ENCODE peak calls at places on chromosome 14, in eight cellular contexts. I is sigmoid colon; M is GM23338; R is endodermal cell; F is tibial artery; A is hepatocyte; D is CD8-positive, alpha-beta memory T cell; W is gastrocnemius medialis. E is an unnamed sample.

GRCh38 chr14:61203059-61203753 is 77.9 kb downstream of the TMEM30B start:
- DNase-seq in I (no peak), M (peak; percentile 65), R (no peak), F (no peak), A (no peak), D (no peak), W (peak; percentile 27), E (no peak)

GRCh38 chr14:61585598-61586538 is 109.4 kb upstream of the HIF1A start:
- DNase-seq in I (peak; percentile 85), M (no peak), R (peak; percentile 30), F (peak; percentile 93), A (peak; percentile 72), D (no peak), W (no peak), E (no peak)

GRCh38 chr14:27392153-27392552 is 794.3 kb upstream of the NOVA1 start:
- DNase-seq in I (no peak), M (no peak), R (no peak), F (no peak), A (no peak), D (no peak), W (no peak), E (no peak)

GRCh38 chr14:99480856-99481744 is at the start of the genes CCNK and SETD3:
- DNase-seq in I (peak; percentile 100), M (peak; percentile 99), R (peak; percentile 100), F (peak; percentile 100), A (peak; percentile 100), D (peak; percentile 100), W (peak; percentile 100), E (peak; percentile 99)

GRCh38 chr14:63993992-63994391 is 141.2 kb downstream of the SYNE2 start:
- DNase-seq in I (no peak), M (peak; percentile 32), R (no peak), F (no peak), A (no peak), D (peak; percentile 4), W (no peak), E (no peak)

GRCh38 chr14:55446127-55446736 is 5.8 kb upstream of the TBPL2 start:
- DNase-seq in I (peak; percentile 63), M (peak; percentile 97), R (peak; percentile 90), F (no peak), A (peak; percentile 87), D (peak; percentile 34), W (peak; percentile 14), E (peak; percentile 91)

GRCh38 chr14:96978525-96979272 is 181.5 kb downstream of the VRK1 start:
- DNase-seq in I (no peak), M (no peak), R (no peak), F (no peak), A (no peak), D (no peak), W (no peak), E (no peak)

GRCh38 chr14:36238666-36239363 is 62.3 kb upstream of the PTCSC3 start:
- DNase-seq in I (no peak), M (no peak), R (no peak), F (no peak), A (no peak), D (no peak), W (no peak), E (no peak)

GRCh38 chr14:68399971-68400370 is 392.9 kb downstream of the ZFP36L1 start:
- DNase-seq in I (no peak), M (no peak), R (no peak), F (no peak), A (no peak), D (no peak), W (no peak), E (no peak)

GRCh38 chr14:67526676-67527459 is 6.2 kb upstream of the PLEKHH1 start:
- DNase-seq in I (no peak), M (peak; percentile 89), R (peak; percentile 86), F (no peak), A (peak; percentile 68), D (peak; percentile 34), W (no peak), E (peak; percentile 68)

GRCh38 chr14:100114109-100114765 is 45.2 kb downstream of the DEGS2 start:
- DNase-seq in I (no peak), M (no peak), R (no peak), F (no peak), A (no peak), D (no peak), W (no peak), E (no peak)

GRCh38 chr14:74038015-74038859 is 19.1 kb downstream of the BBOF1 start:
- DNase-seq in I (no peak), M (peak; percentile 73), R (no peak), F (no peak), A (peak; percentile 50), D (peak; percentile 40), W (no peak), E (peak; percentile 52)

GRCh38 chr14:61510736-61511557 is 184.4 kb upstream of the HIF1A start:
- DNase-seq in I (no peak), M (no peak), R (no peak), F (no peak), A (no peak), D (no peak), W (no peak), E (no peak)

GRCh38 chr14:81366259-81366658 is 33.9 kb downstream of the STON2 start:
- DNase-seq in I (no peak), M (no peak), R (peak; percentile 60), F (no peak), A (peak; percentile 32), D (no peak), W (no peak), E (peak; percentile 21)

GRCh38 chr14:22563987-22564386 is 25.0 kb downstream of the DAD1 start:
- DNase-seq in I (no peak), M (no peak), R (no peak), F (no peak), A (no peak), D (no peak), W (no peak), E (no peak)

GRCh38 chr14:66379116-66379515 is 107.1 kb upstream of the CCDC196 start:
- DNase-seq in I (no peak), M (no peak), R (no peak), F (no peak), A (no peak), D (no peak), W (no peak), E (peak; percentile 19)

GRCh38 chr14:69629225-69630127 is 18.1 kb downstream of the SUSD6 start:
- DNase-seq in I (no peak), M (no peak), R (no peak), F (no peak), A (no peak), D (no peak), W (no peak), E (peak; percentile 35)
- H3K4me1 ChIP-seq in I (peaks cover 80% of the 10 kb centered on the region), M (peaks cover 36% of the 10 kb centered on the region), R (peaks cover 21% of the 10 kb centered on the region), F (no peaks in the 10 kb centered on the region), A (peaks cover 43% of the 10 kb centered on the region), D (peaks cover 83% of the 10 kb centered on the region), W (peaks cover 80% of the 10 kb centered on the region), E (peaks cover 58% of the 10 kb centered on the region)

GRCh38 chr14:103127356-103127755 is 4.1 kb downstream of the TNFAIP2 start:
- DNase-seq in I (no peak), M (no peak), R (no peak), F (no peak), A (no peak), D (no peak), W (no peak), E (no peak)
- H3K4me1 ChIP-seq in I (peaks cover 90% of the 10 kb centered on the region), M (peaks cover 3% of the 10 kb centered on the region), R (no peaks in the 10 kb centered on the region), F (no peaks in the 10 kb centered on the region), A (peaks cover 30% of the 10 kb centered on the region), D (peaks cover 6% of the 10 kb centered on the region), W (peaks cover 49% of the 10 kb centered on the region), E (peaks cover 12% of the 10 kb centered on the region)

DNA sequence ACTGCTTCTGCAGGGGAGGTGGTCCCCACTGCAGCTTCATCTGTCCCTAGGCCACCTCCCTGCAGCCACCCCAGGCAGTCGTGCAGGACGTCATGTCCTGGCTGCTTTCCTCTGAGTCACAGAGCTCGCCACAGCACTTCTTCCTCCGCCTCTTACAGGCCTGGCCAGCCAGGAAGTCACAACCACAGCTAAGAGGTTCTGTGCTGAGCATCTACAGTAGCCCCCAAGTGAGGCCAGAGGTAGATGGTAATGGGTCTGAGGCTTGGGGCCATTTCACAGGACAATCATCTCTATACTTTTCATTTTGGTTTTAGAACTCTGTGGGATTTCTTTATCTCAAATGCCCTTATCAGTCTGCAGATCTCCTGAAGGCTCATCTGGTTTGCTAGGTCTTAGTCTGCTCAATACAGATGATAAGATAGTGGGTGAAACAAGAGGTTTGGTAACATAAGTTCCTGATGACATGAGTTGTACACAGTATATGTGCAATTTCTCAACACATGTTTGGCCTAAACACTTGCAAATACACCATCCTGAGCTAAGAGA is 106.4 kb downstream of the ARF6 start:
- DNase-seq in I (peak; percentile 89), M (no peak), R (peak; percentile 79), F (peak; percentile 95), A (peak; percentile 81), D (peak; percentile 43), W (peak; percentile 89), E (no peak)
- H3K4me1 ChIP-seq in I (peaks cover 52% of the 10 kb centered on the region), M (peaks cover 28% of the 10 kb centered on the region), R (peaks cover 21% of the 10 kb centered on the region), F (no peaks in the 10 kb centered on the region), A (peaks cover 46% of the 10 kb centered on the region), D (peaks cover 61% of the 10 kb centered on the region), W (peaks cover 57% of the 10 kb centered on the region), E (peaks cover 10% of the 10 kb centered on the region)

GRCh38 chr14:77495354-77495753 is 3.3 kb downstream of the ISM2 start:
- DNase-seq in I (peak; percentile 27), M (no peak), R (no peak), F (no peak), A (no peak), D (no peak), W (no peak), E (no peak)

GRCh38 chr14:77503138-77503537 is 4.5 kb upstream of the ISM2 start:
- DNase-seq in I (no peak), M (no peak), R (no peak), F (no peak), A (no peak), D (no peak), W (no peak), E (no peak)

GRCh38 chr14:77502109-77502782 is 3.6 kb upstream of the ISM2 start:
- DNase-seq in I (no peak), M (no peak), R (no peak), F (no peak), A (no peak), D (no peak), W (no peak), E (no peak)

GRCh38 chr14:77498984-77499527 is 440 bp upstream of the ISM2 start:
- DNase-seq in I (peak; percentile 35), M (peak; percentile 62), R (peak; percentile 83), F (no peak), A (no peak), D (no peak), W (no peak), E (peak; percentile 76)

DNA sequence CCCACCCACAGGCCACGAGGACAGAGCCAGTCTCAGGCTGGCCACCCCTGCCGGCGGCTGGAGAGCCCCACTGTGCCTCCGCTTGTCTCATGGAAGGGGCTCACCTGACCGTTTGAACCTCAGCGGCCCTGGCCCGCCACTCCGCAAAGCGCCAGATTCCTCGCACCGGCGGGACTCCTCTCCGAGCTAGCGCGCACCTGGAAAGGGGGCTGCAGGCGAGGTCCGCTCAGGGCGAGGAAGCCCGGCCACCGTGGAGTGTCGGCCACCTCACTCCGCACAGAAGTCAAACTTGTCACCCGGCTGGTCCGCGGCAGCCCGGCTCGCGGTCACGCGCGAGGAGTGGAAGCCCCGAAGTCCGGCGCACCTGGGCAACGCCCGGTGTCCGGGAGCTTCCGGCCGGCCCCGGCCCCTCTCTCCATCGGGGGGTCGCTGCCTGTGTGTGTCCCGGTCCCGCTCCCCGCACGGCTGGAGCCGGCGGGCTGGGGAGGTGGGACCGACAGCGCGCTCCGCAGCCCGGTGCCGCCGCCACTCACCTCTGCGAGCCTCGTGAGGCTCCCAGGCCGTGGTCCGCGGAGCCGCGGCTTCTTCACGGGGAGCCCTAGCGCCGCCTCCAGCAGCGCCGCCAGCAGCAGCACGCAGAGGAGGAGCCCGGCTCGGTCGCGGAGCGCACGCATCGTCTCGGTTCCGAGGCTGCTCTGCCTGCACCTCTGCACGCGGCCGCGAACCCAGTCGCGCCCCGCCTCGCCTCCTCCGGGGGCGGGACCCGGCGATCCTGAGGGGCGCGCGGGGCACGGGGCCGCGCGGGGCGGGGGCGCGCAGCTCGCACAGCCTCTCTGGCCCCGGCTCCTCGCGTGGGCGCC is at the start of gene ISM2:
- DNase-seq in I (peak; percentile 61), M (peak; percentile 78), R (peak; percentile 84), F (no peak), A (peak; percentile 69), D (peak; percentile 25), W (no peak), E (peak; percentile 80)
- H3K4me1 ChIP-seq in I (peaks cover 16% of the 10 kb centered on the region), M (peaks cover 5% of the 10 kb centered on the region), R (no peaks in the 10 kb centered on the region), F (no peaks in the 10 kb centered on the region), A (no peaks in the 10 kb centered on the region), D (peaks cover 7% of the 10 kb centered on the region), W (peaks cover 5% of the 10 kb centered on the region), E (peaks cover 4% of the 10 kb centered on the region)